ENCODE peak calls at places on chromosomes 1 and 21, in six cellular contexts. One of them, this sample, is unnamed.

GRCh38 chr1:226762988-226763740 is 24.1 kb upstream of the ITPKB start:
- DNase-seq in HFFc6: no peak
- DNase-seq in HTR-8/SVneo: no peak
- DNase-seq in activated naive CD8-positive, alpha-beta T cell treated with anti-CD3 and anti-CD28 coated beads, Interleukin-2, amount 10 ng/mL, durations not matched to agents 7 days and 5 days: no peak
- DNase-seq in thoracic aorta: no peak
- DNase-seq in keratinocyte: no peak
- DNase-seq in this sample: no peak

GRCh38 chr1:100921110-100921706 is 25.3 kb downstream of the SLC30A7 start:
- DNase-seq in HTR-8/SVneo: no peak
- DNase-seq in HFFc6: peak
- DNase-seq in keratinocyte: no peak
- DNase-seq in thoracic aorta: no peak
- DNase-seq in activated naive CD8-positive, alpha-beta T cell treated with anti-CD3 and anti-CD28 coated beads, Interleukin-2, amount 10 ng/mL, durations not matched to agents 7 days and 5 days: no peak
- DNase-seq in this sample: no peak

GRCh38 chr21:14356771-14357170 is 26.2 kb downstream of the HSPA13 start:
- DNase-seq in thoracic aorta: no peak
- DNase-seq in HTR-8/SVneo: no peak
- DNase-seq in activated naive CD8-positive, alpha-beta T cell treated with anti-CD3 and anti-CD28 coated beads, Interleukin-2, amount 10 ng/mL, durations not matched to agents 7 days and 5 days: no peak
- DNase-seq in keratinocyte: no peak
- DNase-seq in HFFc6: no peak
- DNase-seq in this sample: no peak

GRCh38 chr21:29513535-29513934 is 214.8 kb downstream of the BACH1 start:
- DNase-seq in HFFc6: no peak
- DNase-seq in thoracic aorta: no peak
- DNase-seq in HTR-8/SVneo: no peak
- DNase-seq in keratinocyte: no peak
- DNase-seq in activated naive CD8-positive, alpha-beta T cell treated with anti-CD3 and anti-CD28 coated beads, Interleukin-2, amount 10 ng/mL, durations not matched to agents 7 days and 5 days: no peak
- DNase-seq in this sample: no peak

GRCh38 chr1:204842892-204843291 is 27.8 kb upstream of the NFASC start:
- DNase-seq in activated naive CD8-positive, alpha-beta T cell treated with anti-CD3 and anti-CD28 coated beads, Interleukin-2, amount 10 ng/mL, durations not matched to agents 7 days and 5 days: no peak
- DNase-seq in HTR-8/SVneo: no peak
- DNase-seq in keratinocyte: no peak
- DNase-seq in thoracic aorta: no peak
- DNase-seq in HFFc6: no peak
- DNase-seq in this sample: no peak

GRCh38 chr21:44995257-44995941 is 55.6 kb downstream of the SLX9 start:
- DNase-seq in thoracic aorta: no peak
- DNase-seq in keratinocyte: no peak
- DNase-seq in activated naive CD8-positive, alpha-beta T cell treated with anti-CD3 and anti-CD28 coated beads, Interleukin-2, amount 10 ng/mL, durations not matched to agents 7 days and 5 days: no peak
- DNase-seq in HFFc6: no peak
- DNase-seq in HTR-8/SVneo: no peak
- DNase-seq in this sample: no peak

GRCh38 chr1:168585191-168585590 is 8.8 kb downstream of the XCL1 start:
- DNase-seq in activated naive CD8-positive, alpha-beta T cell treated with anti-CD3 and anti-CD28 coated beads, Interleukin-2, amount 10 ng/mL, durations not matched to agents 7 days and 5 days: no peak
- DNase-seq in thoracic aorta: no peak
- DNase-seq in HTR-8/SVneo: no peak
- DNase-seq in HFFc6: peak
- DNase-seq in keratinocyte: no peak
- DNase-seq in this sample: no peak

GRCh38 chr1:39268112-39268581 is 63.7 kb downstream of the MACF1 start:
- DNase-seq in thoracic aorta: peak
- DNase-seq in keratinocyte: no peak
- DNase-seq in activated naive CD8-positive, alpha-beta T cell treated with anti-CD3 and anti-CD28 coated beads, Interleukin-2, amount 10 ng/mL, durations not matched to agents 7 days and 5 days: no peak
- DNase-seq in HFFc6: peak
- DNase-seq in HTR-8/SVneo: peak
- DNase-seq in this sample: peak

GRCh38 chr21:46052703-46053651 is 44.9 kb upstream of the COL6A2 start:
- DNase-seq in thoracic aorta: no peak
- DNase-seq in HTR-8/SVneo: peak
- DNase-seq in activated naive CD8-positive, alpha-beta T cell treated with anti-CD3 and anti-CD28 coated beads, Interleukin-2, amount 10 ng/mL, durations not matched to agents 7 days and 5 days: no peak
- DNase-seq in HFFc6: peak
- DNase-seq in keratinocyte: no peak
- DNase-seq in this sample: peak

GRCh38 chr21:43959231-43960041 is 52.7 kb upstream of the TRAPPC10 start:
- DNase-seq in thoracic aorta: no peak
- DNase-seq in HFFc6: no peak
- DNase-seq in keratinocyte: no peak
- DNase-seq in HTR-8/SVneo: no peak
- DNase-seq in activated naive CD8-positive, alpha-beta T cell treated with anti-CD3 and anti-CD28 coated beads, Interleukin-2, amount 10 ng/mL, durations not matched to agents 7 days and 5 days: peak
- DNase-seq in this sample: no peak

GRCh38 chr1:34983700-34984355 is 1.3 kb downstream of the TMEM35B start:
- DNase-seq in keratinocyte: no peak
- DNase-seq in HTR-8/SVneo: no peak
- DNase-seq in HFFc6: no peak
- DNase-seq in thoracic aorta: no peak
- DNase-seq in activated naive CD8-positive, alpha-beta T cell treated with anti-CD3 and anti-CD28 coated beads, Interleukin-2, amount 10 ng/mL, durations not matched to agents 7 days and 5 days: no peak
- DNase-seq in this sample: no peak

GRCh38 chr1:162927421-162927820 is 66.4 kb upstream of the CCDC190 start:
- DNase-seq in activated naive CD8-positive, alpha-beta T cell treated with anti-CD3 and anti-CD28 coated beads, Interleukin-2, amount 10 ng/mL, durations not matched to agents 7 days and 5 days: no peak
- DNase-seq in HFFc6: no peak
- DNase-seq in keratinocyte: no peak
- DNase-seq in thoracic aorta: no peak
- DNase-seq in HTR-8/SVneo: no peak
- DNase-seq in this sample: no peak

GRCh38 chr1:201020040-201020591 is 3.4 kb downstream of the KIF21B start:
- DNase-seq in HTR-8/SVneo: no peak
- DNase-seq in HFFc6: no peak
- DNase-seq in activated naive CD8-positive, alpha-beta T cell treated with anti-CD3 and anti-CD28 coated beads, Interleukin-2, amount 10 ng/mL, durations not matched to agents 7 days and 5 days: peak
- DNase-seq in keratinocyte: no peak
- DNase-seq in thoracic aorta: no peak
- DNase-seq in this sample: no peak